ENCODE peak calls at places on chromosomes 4 and X, in seven cellular contexts. J, E, W, S, K, T and C are unnamed samples.

GRCh38 chr4:138953962-138954371 is 61.6 kb upstream of the NOCT start:
- DNase-seq in J (no peak), E (no peak), W (no peak), S (no peak), K (peak; percentile 99), T (no peak), C (peak; percentile 73)

GRCh38 chrX:71254092-71254941 is at the start of gene ZMYM3:
- DNase-seq in J (peak; percentile 63), E (peak; percentile 73), W (peak; percentile 88), S (peak; percentile 95), K (peak; percentile 55), T (peak; percentile 72), C (peak; percentile 43)

GRCh38 chr4:2962614-2963184 is 507 bp downstream of the NOP14 start:
- DNase-seq in J (no peak), E (no peak), W (no peak), S (peak; percentile 72), K (no peak), T (no peak), C (no peak)

GRCh38 chrX:21946925-21947641 is 6.6 kb downstream of the SMS start:
- DNase-seq in J (no peak), E (no peak), W (no peak), S (peak; percentile 43), K (no peak), T (no peak), C (no peak)

GRCh38 chr4:6633091-6633906 is 7.2 kb upstream of the MRFAP1 start:
- DNase-seq in J (no peak), E (no peak), W (no peak), S (no peak), K (no peak), T (no peak), C (peak; percentile 22)

GRCh38 chr4:56958111-56958517 is 19.3 kb downstream of the NOA1 start:
- DNase-seq in J (peak; percentile 79), E (no peak), W (peak; percentile 92), S (no peak), K (peak; percentile 95), T (no peak), C (peak; percentile 98)

GRCh38 chr4:104591505-104591904 is 96.8 kb upstream of the CXXC4 start:
- DNase-seq in J (no peak), E (no peak), W (no peak), S (peak; percentile 59), K (no peak), T (no peak), C (no peak)

GRCh38 chrX:129798888-129799287 is 19.1 kb downstream of the SASH3 start:
- DNase-seq in J (no peak), E (no peak), W (no peak), S (no peak), K (no peak), T (no peak), C (no peak)

GRCh38 chr4:3871881-3872833 is 106.0 kb downstream of the ADRA2C start:
- DNase-seq in J (no peak), E (no peak), W (peak; percentile 43), S (peak; percentile 78), K (no peak), T (no peak), C (no peak)

GRCh38 chrX:3326721-3327120 is 19.7 kb downstream of the MXRA5 start:
- DNase-seq in J (no peak), E (no peak), W (no peak), S (no peak), K (no peak), T (no peak), C (no peak)

GRCh38 chrX:3286196-3286920 is 60.1 kb downstream of the MXRA5 start:
- DNase-seq in J (no peak), E (no peak), W (no peak), S (no peak), K (peak; percentile 82), T (no peak), C (peak; percentile 67)

GRCh38 chr4:88382621-88383020 is 4.0 kb downstream of the HERC6 start:
- DNase-seq in J (no peak), E (peak; percentile 18), W (no peak), S (no peak), K (no peak), T (peak; percentile 24), C (no peak)

GRCh38 chrX:71100581-71101505 is 5.2 kb downstream of the FOXO4 start:
- DNase-seq in J (no peak), E (no peak), W (peak; percentile 26), S (peak; percentile 37), K (no peak), T (no peak), C (no peak)

GRCh38 chrX:71366674-71367256 is 608 bp downstream of the TAF1 start:
- DNase-seq in J (no peak), E (peak; percentile 6), W (no peak), S (peak; percentile 40), K (no peak), T (peak; percentile 11), C (no peak)